ENCODE peak calls at places on chromosome 16, in nine cellular contexts. C is NCI-H748 treated with DMSO at 0.1 percent for 48 hours, F is NCI-H1930, K is RKO, P is GM12878, E is fibroblast of mammary gland, M is glutamatergic neuron, O is fibroblast of lung, L is fibroblast of pulmonary artery. D is an unnamed sample.

GRCh38 chr16:11670171-11671131 is 2.2 kb downstream of the SNN start:
- DNase-seq in M (peak), P (peak), C (no peak), O (no peak), L (no peak), F (no peak), K (no peak), E (no peak), D (no peak)

GRCh38 chr16:22813223-22813945 is 578 bp upstream of the HS3ST2 start:
- DNase-seq in C (no peak), M (peak), L (peak), P (no peak), F (no peak), K (no peak), E (peak), O (peak), D (peak)

GRCh38 chr16:87086156-87086555 is 231.0 kb downstream of the C16orf95 start:
- DNase-seq in E (peak), F (no peak), C (no peak), K (no peak), M (no peak), O (peak), P (no peak), L (no peak), D (no peak)

GRCh38 chr16:1337486-1337885 is 4.0 kb downstream of the BAIAP3 start:
- DNase-seq in P (no peak), K (no peak), F (no peak), L (no peak), C (no peak), M (peak), E (no peak), O (no peak), D (no peak)

GRCh38 chr16:11350531-11351335 is 5.5 kb downstream of the RMI2 start:
- DNase-seq in P (no peak), C (no peak), O (peak), K (no peak), M (no peak), E (peak), F (no peak), L (peak), D (peak)

GRCh38 chr16:49498241-49499017 is 124.8 kb downstream of the C16orf78 start:
- DNase-seq in L (no peak), P (no peak), M (peak), E (no peak), C (no peak), O (no peak), F (no peak), K (no peak), D (no peak)

GRCh38 chr16:66905633-66906539 is 12.8 kb downstream of the CDH16 start:
- DNase-seq in K (no peak), C (peak), P (no peak), F (no peak), L (no peak), M (no peak), E (no peak), O (no peak), D (peak)

GRCh38 chr16:31714899-31715504 is 158.6 kb upstream of the ZNF267 start:
- DNase-seq in P (no peak), K (peak), O (no peak), L (no peak), M (no peak), F (no peak), C (no peak), E (peak), D (peak)

GRCh38 chr16:67660564-67661028 is at the start of gene PARD6A:
- DNase-seq in L (peak), O (peak), C (peak), P (peak), F (peak), M (peak), K (peak), E (peak), D (peak)

GRCh38 chr16:87119748-87120147 is 197.4 kb downstream of the C16orf95 start:
- DNase-seq in L (no peak), C (no peak), O (no peak), K (no peak), E (no peak), P (no peak), F (no peak), M (no peak), D (no peak)

GRCh38 chr16:12646490-12647274 is 157.0 kb downstream of the CPPED1 start:
- DNase-seq in P (peak), F (no peak), K (no peak), E (peak), M (no peak), O (no peak), C (no peak), L (no peak), D (no peak)

GRCh38 chr16:53817117-53817516 is 113.2 kb downstream of the FTO start:
- DNase-seq in C (no peak), K (peak), L (peak), O (peak), M (no peak), P (no peak), F (no peak), E (peak), D (peak)

GRCh38 chr16:3480901-3481695 is 14.2 kb downstream of the C16orf90 start:
- DNase-seq in K (no peak), F (no peak), M (no peak), L (no peak), C (no peak), P (no peak), E (no peak), O (no peak), D (no peak)

GRCh38 chr16:3625911-3626732 is 14.7 kb upstream of the SLX4 start:
- DNase-seq in K (peak), E (no peak), L (peak), P (no peak), F (no peak), M (no peak), C (no peak), O (no peak), D (peak)

GRCh38 chr16:65837431-65837986 is 529.0 kb upstream of the CDH5 start:
- DNase-seq in O (no peak), L (no peak), P (no peak), F (no peak), K (no peak), C (no peak), E (no peak), M (no peak), D (no peak)

GRCh38 chr16:88705746-88706287 is 391 bp downstream of the RNF166 start:
- DNase-seq in P (no peak), K (peak), C (no peak), F (no peak), O (no peak), M (no peak), E (no peak), L (no peak), D (no peak)

GRCh38 chr16:14353340-14353739 is 276.7 kb downstream of the PARN start:
- DNase-seq in C (no peak), K (no peak), M (no peak), P (no peak), E (no peak), F (no peak), O (no peak), L (no peak), D (no peak)

GRCh38 chr16:72371307-72372081 is 199.5 kb upstream of the PMFBP1 start:
- DNase-seq in O (peak), E (peak), L (peak), P (no peak), M (no peak), K (no peak), F (no peak), C (peak), D (peak)

GRCh38 chr16:87266846-87267245 is 50.3 kb downstream of the C16orf95 start:
- DNase-seq in M (no peak), O (no peak), C (no peak), F (no peak), L (no peak), E (no peak), P (no peak), K (no peak), D (peak)

GRCh38 chr16:20956319-20956718 is 55.7 kb downstream of the LYRM1 start:
- DNase-seq in F (no peak), M (no peak), L (peak), C (no peak), E (peak), P (no peak), K (peak), O (peak), D (peak)

GRCh38 chr16:70511833-70512232 is 11.5 kb downstream of the COG4 start:
- DNase-seq in M (no peak), E (no peak), C (no peak), O (no peak), K (no peak), L (no peak), F (no peak), P (no peak), D (no peak)

GRCh38 chr16:10558746-10559641 is 21.4 kb downstream of the EMP2 start:
- DNase-seq in E (peak), O (peak), L (peak), K (no peak), C (no peak), F (no peak), M (no peak), P (no peak), D (no peak)

GRCh38 chr16:5361322-5361721 is 263.7 kb upstream of the EEF2KMT start:
- DNase-seq in L (no peak), C (no peak), M (no peak), O (no peak), P (no peak), F (no peak), K (no peak), E (no peak), D (no peak)

GRCh38 chr16:69615528-69615927 is 49.8 kb downstream of the NFAT5 start:
- DNase-seq in K (no peak), E (no peak), P (no peak), C (no peak), L (no peak), F (no peak), M (no peak), O (no peak), D (no peak)

GRCh38 chr16:81376880-81377279 is 62.1 kb downstream of the GAN start:
- DNase-seq in M (no peak), O (no peak), K (peak), L (peak), C (no peak), P (no peak), E (peak), F (no peak), D (peak)

GRCh38 chr16:14309906-14310305 is 238.8 kb downstream of the MRTFB start:
- DNase-seq in L (peak), O (peak), M (no peak), F (no peak), C (no peak), E (peak), K (peak), P (no peak), D (peak)

GRCh38 chr16:66408181-66409048 is 18.7 kb upstream of the BEAN1 start:
- DNase-seq in F (no peak), P (no peak), K (peak), L (peak), M (no peak), O (peak), E (peak), C (no peak), D (peak)

GRCh38 chr16:17271687-17272086 is 199.1 kb downstream of the XYLT1 start:
- DNase-seq in P (no peak), L (peak), E (no peak), M (no peak), F (no peak), O (peak), C (no peak), K (no peak), D (no peak)

GRCh38 chr16:53428681-53429080 is 5.6 kb upstream of the RBL2 start:
- DNase-seq in E (no peak), P (no peak), O (no peak), M (no peak), F (no peak), K (no peak), C (no peak), L (no peak), D (peak)

GRCh38 chr16:26645629-26646028 is 421.1 kb upstream of the C16orf82 start:
- DNase-seq in L (no peak), M (peak), O (no peak), C (no peak), K (no peak), F (no peak), P (no peak), E (no peak), D (no peak)

GRCh38 chr16:81634380-81635121 is 144.5 kb upstream of the PLCG2 start:
- DNase-seq in M (no peak), L (peak), P (no peak), K (no peak), F (no peak), O (peak), E (no peak), C (no peak), D (peak)

D was measured in amniotic epithelial cell.